ENCODE peak calls at places on chromosomes 11 and 22, in eight cellular contexts. M is transverse colon, A is stomach, K is heart left ventricle, H is tibial nerve, U is adrenal gland, E is body of pancreas, T is uterus. S is an unnamed sample.

GRCh38 chr22:20429254-20430100 is 8.1 kb downstream of the SCARF2 start:
- DNase-seq in H (no peak), U (peak), M (peak), T (no peak), E (peak), K (no peak), A (peak), S (no peak)

GRCh38 chr11:63769044-63769718 is 606 bp upstream of the ZFTA start:
- DNase-seq in T (peak), A (no peak), M (peak), H (no peak), E (no peak), K (peak), U (peak), S (no peak)

GRCh38 chr11:27215471-27216267 is 147.3 kb downstream of the CCDC34 start:
- DNase-seq in A (peak), M (no peak), U (peak), H (no peak), E (peak), K (peak), T (peak), S (no peak)

GRCh38 chr11:112839051-112839450 is 122.2 kb upstream of the NCAM1 start:
- DNase-seq in E (no peak), T (no peak), U (no peak), A (no peak), K (no peak), M (no peak), H (no peak), S (no peak)

GRCh38 chr11:62555464-62556092 is 9.0 kb upstream of the AHNAK start:
- DNase-seq in U (peak), K (no peak), H (peak), E (peak), M (peak), T (no peak), A (no peak), S (no peak)

GRCh38 chr22:26669060-26669481 is 11.7 kb downstream of the MIAT start:
- DNase-seq in T (no peak), M (peak), K (no peak), E (peak), A (no peak), U (peak), H (no peak), S (no peak)

GRCh38 chr11:82733444-82734119 is at the start of gene FAM181B:
- DNase-seq in M (peak), U (peak), A (peak), T (peak), E (peak), H (peak), K (peak), S (peak)

GRCh38 chr11:71490731-71491390 is 36.2 kb upstream of the KRTAP5-7 start:
- DNase-seq in T (peak), K (no peak), M (no peak), A (peak), U (no peak), E (no peak), H (no peak), S (peak)

GRCh38 chr11:121510438-121510837 is 57.7 kb upstream of the SORL1-AS1 start:
- DNase-seq in U (no peak), T (no peak), E (no peak), H (no peak), K (no peak), M (no peak), A (no peak), S (no peak)

GRCh38 chr11:20671856-20672546 is 2.6 kb downstream of the NELL1 start:
- DNase-seq in M (no peak), U (no peak), A (no peak), H (no peak), T (no peak), K (no peak), E (no peak), S (no peak)

GRCh38 chr11:65133724-65134123 is 595 bp downstream of the SYVN1 start:
- DNase-seq in K (no peak), H (peak), A (peak), E (peak), M (no peak), T (peak), U (peak), S (no peak)

GRCh38 chr22:48660795-48661740 is 1166.6 kb downstream of the BRD1 start:
- DNase-seq in H (no peak), T (no peak), E (no peak), A (no peak), U (no peak), K (no peak), M (no peak), S (no peak)

GRCh38 chr11:44316388-44317240 is 6.7 kb upstream of the ALX4 start:
- DNase-seq in E (no peak), M (no peak), A (no peak), U (no peak), H (no peak), T (peak), K (peak), S (no peak)

GRCh38 chr22:37383342-37383741 is 43.9 kb downstream of the ELFN2 start:
- DNase-seq in H (no peak), U (peak), A (no peak), E (no peak), M (no peak), T (no peak), K (no peak), S (no peak)

GRCh38 chr22:45240810-45241631 is at the start of gene KIAA0930:
- DNase-seq in U (peak), A (peak), T (peak), H (peak), E (peak), M (peak), K (peak), S (peak)

GRCh38 chr11:14773755-14774154 is 118.3 kb downstream of the CYP2R1 start:
- DNase-seq in K (no peak), H (no peak), E (no peak), T (no peak), U (no peak), M (no peak), A (no peak), S (no peak)

GRCh38 chr22:21697021-21697771 is 31.4 kb downstream of the PPIL2 start:
- DNase-seq in A (no peak), M (no peak), T (no peak), U (no peak), K (no peak), H (no peak), E (no peak), S (no peak)

GRCh38 chr11:45082744-45083543 is 63.5 kb upstream of the PRDM11 start:
- DNase-seq in A (no peak), H (no peak), E (no peak), U (no peak), T (no peak), M (no peak), K (no peak), S (no peak)

GRCh38 chr11:57801185-57801490 is 39.5 kb downstream of the CTNND1 start:
- DNase-seq in M (no peak), H (no peak), U (no peak), E (no peak), T (no peak), A (no peak), K (no peak), S (no peak)

GRCh38 chr11:57202282-57202681 is 20.5 kb downstream of the LRRC55 start:
- DNase-seq in A (no peak), H (no peak), T (no peak), M (no peak), U (no peak), E (no peak), K (no peak), S (no peak)

GRCh38 chr11:35879361-35879760 is 64.5 kb upstream of the LDLRAD3 start:
- DNase-seq in U (no peak), K (no peak), E (no peak), H (no peak), T (no peak), M (no peak), A (no peak), S (no peak)

GRCh38 chr11:19311306-19312030 is 70.7 kb upstream of the E2F8 start:
- DNase-seq in H (peak), M (peak), K (peak), U (peak), E (peak), T (peak), A (peak), S (peak)

GRCh38 chr22:39839198-39839597 is 54.4 kb downstream of the ENTHD1 start:
- DNase-seq in E (no peak), H (no peak), U (no peak), T (no peak), M (no peak), K (no peak), A (no peak), S (no peak)

GRCh38 chr22:42065408-42066132 is 5.0 kb downstream of the NAGA start:
- DNase-seq in A (no peak), H (no peak), E (no peak), U (no peak), M (no peak), K (no peak), T (no peak), S (peak)

GRCh38 chr22:33986954-33987353 is 66.7 kb upstream of the LARGE1 start:
- DNase-seq in E (no peak), M (no peak), U (no peak), K (no peak), H (no peak), T (no peak), A (no peak), S (no peak)

GRCh38 chr11:35144103-35144741 is 5.3 kb downstream of the CD44 start:
- DNase-seq in K (no peak), H (no peak), M (peak), U (no peak), T (no peak), A (peak), E (peak), S (no peak)

GRCh38 chr11:111871693-111872161 is 346 bp upstream of the ALG9 start:
- DNase-seq in M (no peak), H (no peak), E (no peak), A (no peak), T (no peak), U (no peak), K (no peak), S (no peak)

GRCh38 chr11:117909611-117910382 is 19.4 kb downstream of the TMPRSS13 start:
- DNase-seq in M (no peak), T (peak), H (no peak), A (no peak), U (peak), E (no peak), K (no peak), S (no peak)

GRCh38 chr11:117910941-117911630 is 18.1 kb downstream of the TMPRSS13 start:
- DNase-seq in H (no peak), E (no peak), A (no peak), T (peak), M (no peak), K (no peak), U (no peak), S (no peak)

GRCh38 chr11:117911694-117912093 is 17.5 kb downstream of the TMPRSS13 start:
- DNase-seq in A (no peak), E (no peak), K (no peak), H (no peak), M (no peak), U (no peak), T (no peak), S (peak)

GRCh38 chr11:117908959-117909610 is 20.1 kb downstream of the TMPRSS13 start:
- DNase-seq in T (no peak), U (peak), H (no peak), A (no peak), K (no peak), E (no peak), M (no peak), S (no peak)

GRCh38 chr11:117910525-117910924 is 18.7 kb downstream of the TMPRSS13 start:
- DNase-seq in A (no peak), E (no peak), T (peak), K (no peak), H (no peak), U (no peak), M (no peak), S (peak)
- TF ChIP-seq POLR2A in A (no peak), E (no peak), T (no peak), K (no peak), H (no peak), U (no peak), M (no peak), S (no peak)

GRCh38 chr22:32353292-32353691 is 4.4 kb upstream of the RFPL3 start:
- DNase-seq in T (no peak), U (no peak), K (no peak), H (no peak), E (no peak), M (no peak), A (no peak), S (no peak)

GRCh38 chr22:32352681-32353080 is 5.0 kb upstream of the RFPL3 start:
- DNase-seq in U (no peak), M (no peak), A (no peak), T (no peak), E (no peak), H (no peak), K (no peak), S (no peak)

GRCh38 chr22:32353840-32354239 is 3.8 kb upstream of the RFPL3 start:
- DNase-seq in A (no peak), U (no peak), T (no peak), H (no peak), M (no peak), E (no peak), K (no peak), S (no peak)

GRCh38 chr22:32354360-32355351 is 3.0 kb upstream of the RFPL3 start:
- DNase-seq in K (no peak), E (no peak), U (no peak), H (no peak), M (no peak), A (no peak), T (no peak), S (no peak)

GRCh38 chr22:32355760-32356159 is 1.9 kb upstream of the RFPL3 start:
- DNase-seq in K (no peak), E (no peak), U (no peak), T (no peak), A (no peak), H (no peak), M (no peak), S (no peak)
- TF ChIP-seq CTCF in K (no peak), E (no peak), U (no peak), T (no peak), A (no peak), H (no peak), M (no peak), S (no peak)

GRCh38 chr11:67289651-67290479 is 762 bp downstream of the ANKRD13D start:
- DNase-seq in U (peak), M (no peak), E (peak), T (no peak), K (peak), H (no peak), A (no peak), S (no peak)

GRCh38 chr11:67293090-67293489 is 4.0 kb downstream of the ANKRD13D start:
- DNase-seq in T (no peak), U (no peak), K (no peak), M (no peak), E (no peak), A (no peak), H (no peak), S (no peak)

GRCh38 chr11:67291481-67292381 is 2.6 kb downstream of the ANKRD13D start:
- DNase-seq in A (no peak), U (no peak), E (no peak), T (no peak), H (no peak), K (peak), M (no peak), S (no peak)

GRCh38 chr11:67290801-67291200 is 1.7 kb downstream of the ANKRD13D start:
- DNase-seq in E (no peak), T (no peak), M (no peak), U (no peak), A (no peak), K (peak), H (no peak), S (no peak)

GRCh38 chr11:67292671-67293070 is 3.6 kb downstream of the ANKRD13D start:
- DNase-seq in E (no peak), A (no peak), K (no peak), H (no peak), M (no peak), T (no peak), U (no peak), S (no peak)
- H3K4me3 ChIP-seq in E (no peak), A (no peak), K (no peak), H (no peak), M (no peak), T (no peak), U (no peak), S (no peak)

DNA sequence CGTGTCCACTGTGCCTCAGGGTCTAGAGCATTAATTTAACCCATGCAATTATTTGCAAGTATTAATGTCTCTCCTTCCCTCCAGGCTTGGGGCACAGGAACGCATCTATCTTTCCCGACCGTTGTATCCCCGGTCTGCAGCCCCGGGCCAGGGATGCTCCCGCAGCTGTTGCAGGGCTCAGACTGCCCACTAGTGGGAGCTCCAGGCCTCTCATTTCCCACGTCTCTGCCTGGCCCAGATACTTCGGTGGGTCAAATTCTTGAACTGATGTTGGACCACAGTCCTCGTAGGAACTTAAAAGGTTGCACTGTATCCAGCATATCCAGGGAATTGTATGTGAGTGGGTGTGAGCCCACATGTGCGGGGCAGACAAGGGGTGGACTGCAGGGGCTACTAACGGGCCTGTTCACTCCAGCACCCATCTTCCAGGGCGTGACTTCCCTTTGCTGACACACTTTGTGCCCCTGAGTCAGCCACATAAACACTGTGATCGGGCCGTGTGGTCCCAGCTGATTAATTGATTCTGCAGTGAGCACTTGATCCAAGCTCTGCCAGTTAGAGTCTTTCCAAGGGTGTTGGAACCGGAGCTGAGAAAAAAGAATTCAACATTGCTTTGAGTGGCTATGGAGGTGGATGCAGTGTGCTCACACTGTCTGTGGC is 451.3 kb downstream of the TBC1D22A start:
- DNase-seq in E (no peak), K (no peak), A (peak), M (peak), U (peak), T (no peak), H (no peak), S (no peak)
- TF ChIP-seq POLR2A in E (no peak), K (no peak), A (no peak), M (no peak), U (no peak), T (no peak), H (no peak), S (no peak)

GRCh38 chr11:125371451-125371935 is 124.6 kb downstream of the FEZ1 start:
- DNase-seq in U (no peak), E (no peak), A (no peak), M (no peak), H (no peak), K (peak), T (no peak), S (no peak)
- TF ChIP-seq CTCF in U (no peak), E (no peak), A (no peak), M (no peak), H (no peak), K (no peak), T (no peak), S (no peak)

S was measured in lower leg skin.